ENCODE peak calls at places on chromosome 18, in five cellular contexts. D, Z, C, N and X are unnamed samples.

GRCh38 chr18:69071680-69072079 is 273.8 kb downstream of the CCDC102B start:
- DNase-seq in D (no peak), Z (no peak), C (no peak), N (no peak), X (no peak)

GRCh38 chr18:74290831-74291770 is 662 bp downstream of the CYB5A start:
- DNase-seq in D (no peak), Z (no peak), C (no peak), N (no peak), X (no peak)

GRCh38 chr18:43271593-43272432 is 5.5 kb downstream of the SYT4 start:
- DNase-seq in D (peak; percentile 47), Z (peak; percentile 22), C (no peak), N (peak; percentile 31), X (peak; percentile 69)

GRCh38 chr18:49907346-49907929 is 94.1 kb upstream of the ACAA2 start:
- DNase-seq in D (no peak), Z (no peak), C (no peak), N (no peak), X (peak; percentile 30)

GRCh38 chr18:3179430-3180089 is 40.2 kb downstream of the MYOM1 start:
- DNase-seq in D (peak; percentile 63), Z (peak; percentile 43), C (no peak), N (no peak), X (no peak)

GRCh38 chr18:48942554-48943261 is 8.1 kb downstream of the SMAD7 start:
- DNase-seq in D (no peak), Z (no peak), C (peak; percentile 81), N (peak; percentile 95), X (peak; percentile 93)

GRCh38 chr18:79576686-79577351 is 102.8 kb upstream of the CTDP1 start:
- DNase-seq in D (no peak), Z (no peak), C (peak; percentile 78), N (no peak), X (no peak)

GRCh38 chr18:832085-832681 is 20.1 kb upstream of the YES1 start:
- DNase-seq in D (peak; percentile 43), Z (no peak), C (no peak), N (no peak), X (no peak)

GRCh38 chr18:58004317-58004716 is 39.7 kb upstream of the NEDD4L start:
- DNase-seq in D (no peak), Z (no peak), C (no peak), N (peak; percentile 16), X (peak; percentile 83)

GRCh38 chr18:11114653-11115052 is 34.7 kb downstream of the PIEZO2 start:
- DNase-seq in D (no peak), Z (no peak), C (no peak), N (no peak), X (no peak)

GRCh38 chr18:36419913-36420531 is 122.5 kb downstream of the FHOD3 start:
- DNase-seq in D (no peak), Z (no peak), C (no peak), N (no peak), X (peak; percentile 67)

GRCh38 chr18:67600181-67600631 is 83.7 kb upstream of the DSEL start:
- DNase-seq in D (no peak), Z (no peak), C (no peak), N (no peak), X (peak; percentile 80)

GRCh38 chr18:26547302-26548143 is 830 bp downstream of the KCTD1 start:
- DNase-seq in D (no peak), Z (peak; percentile 92), C (peak; percentile 87), N (no peak), X (peak; percentile 75)

GRCh38 chr18:26453370-26454030 is 94.9 kb downstream of the KCTD1 start:
- DNase-seq in D (no peak), Z (no peak), C (no peak), N (no peak), X (no peak)

GRCh38 chr18:68244786-68245185 is 470.1 kb downstream of the TMX3 start:
- DNase-seq in D (no peak), Z (no peak), C (no peak), N (no peak), X (peak; percentile 32)

GRCh38 chr18:59057969-59058368 is 81.7 kb upstream of the SEC11C start:
- DNase-seq in D (no peak), Z (no peak), C (no peak), N (no peak), X (peak; percentile 87)

GRCh38 chr18:79540914-79541301 is 138.7 kb upstream of the CTDP1 start:
- DNase-seq in D (no peak), Z (no peak), C (peak; percentile 71), N (no peak), X (no peak)

GRCh38 chr18:76446746-76447267 is 48.2 kb downstream of the ZNF516 start:
- DNase-seq in D (no peak), Z (no peak), C (no peak), N (no peak), X (no peak)

GRCh38 chr18:45571714-45572113 is 43.6 kb upstream of the SLC14A2 start:
- DNase-seq in D (no peak), Z (no peak), C (no peak), N (no peak), X (no peak)

GRCh38 chr18:25786778-25787177 is 303.6 kb downstream of the SS18 start:
- DNase-seq in D (no peak), Z (no peak), C (no peak), N (peak; percentile 64), X (peak; percentile 92)

GRCh38 chr18:30971338-30971956 is 71.1 kb downstream of the DSC3 start:
- DNase-seq in D (peak; percentile 53), Z (no peak), C (no peak), N (no peak), X (peak; percentile 33)

GRCh38 chr18:58541137-58541788 is 87.6 kb downstream of the ALPK2 start:
- DNase-seq in D (peak; percentile 18), Z (no peak), C (no peak), N (no peak), X (peak; percentile 53)

GRCh38 chr18:37253424-37254255 is 312.0 kb downstream of the CELF4 start:
- DNase-seq in D (no peak), Z (peak; percentile 72), C (peak; percentile 64), N (no peak), X (no peak)

GRCh38 chr18:58862851-58863538 is 1.7 kb upstream of the ZNF532 start:
- DNase-seq in D (no peak), Z (peak; percentile 76), C (no peak), N (no peak), X (peak; percentile 62)

GRCh38 chr18:68284236-68284635 is 430.7 kb downstream of the TMX3 start:
- DNase-seq in D (no peak), Z (no peak), C (no peak), N (no peak), X (no peak)